ENCODE peak calls at places on chromosomes 5 and 9, in nine cellular contexts. S is cardiac fibroblast, V is heart right ventricle, D is fibroblast of lung, X is choroid plexus epithelial cell, K is psoas muscle, R is tibial nerve, F is Calu3, Z is OCI-LY7. N is an unnamed sample.
A peak's percentile ranks its signal among the peaks of the same experiment; 100 is the strongest.

GRCh38 chr9:112925058-112925641 is 34.5 kb upstream of the SLC46A2 start:
- DNase-seq in D (peak; percentile 13), X (peak; percentile 49), V (no peak), R (no peak), K (no peak), Z (no peak), F (peak; percentile 21), S (peak; percentile 55), N (no peak)

GRCh38 chr5:156913719-156914370 is 49.2 kb downstream of the TIMD4 start:
- DNase-seq in Z (peak; percentile 92), S (no peak), D (no peak), X (no peak), V (no peak), R (no peak), K (no peak), F (no peak), N (no peak)

GRCh38 chr9:34686732-34687131 is 4.3 kb downstream of the CCL19 start:
- DNase-seq in Z (no peak), X (no peak), V (no peak), D (no peak), R (no peak), S (peak; percentile 22), F (no peak), K (no peak), N (no peak)

GRCh38 chr9:126805546-126806262 is 864 bp downstream of the ZBTB43 start:
- DNase-seq in Z (peak; percentile 75), V (peak; percentile 56), K (peak; percentile 83), R (no peak), F (peak; percentile 52), X (peak; percentile 78), D (peak; percentile 43), S (peak; percentile 83), N (no peak)

GRCh38 chr5:98836175-98836574 is 62.7 kb downstream of the RGMB start:
- DNase-seq in V (no peak), F (no peak), D (no peak), Z (no peak), K (no peak), S (no peak), R (no peak), X (no peak), N (no peak)

GRCh38 chr5:157559301-157559700 is 16.3 kb downstream of the ADAM19 start:
- DNase-seq in Z (no peak), V (no peak), F (no peak), R (no peak), X (peak; percentile 63), S (peak; percentile 82), K (no peak), D (peak; percentile 64), N (peak; percentile 36)

GRCh38 chr9:127066060-127066774 is 56.2 kb downstream of the ANGPTL2 start:
- DNase-seq in R (no peak), F (no peak), D (peak; percentile 39), Z (no peak), V (no peak), K (no peak), S (peak; percentile 73), X (peak; percentile 76), N (no peak)

GRCh38 chr5:50786073-50786472 is 119.6 kb downstream of the PARP8 start:
- DNase-seq in K (no peak), F (no peak), R (no peak), X (peak; percentile 28), Z (no peak), S (peak; percentile 27), D (no peak), V (no peak), N (no peak)

GRCh38 chr9:89448381-89448780 is 49.5 kb downstream of the SEMA4D start:
- DNase-seq in Z (no peak), K (no peak), F (no peak), X (no peak), R (no peak), S (no peak), V (no peak), D (no peak), N (no peak)

GRCh38 chr5:17443333-17444125 is 54.5 kb upstream of the TAF11L2 start:
- DNase-seq in F (no peak), V (no peak), Z (no peak), D (no peak), S (no peak), K (no peak), X (peak; percentile 18), R (no peak), N (no peak)

GRCh38 chr9:96449522-96449843 is 486 bp upstream of the HABP4 start:
- DNase-seq in F (no peak), V (no peak), K (no peak), X (no peak), S (no peak), R (no peak), Z (no peak), D (no peak), N (no peak)

GRCh38 chr9:96449844-96450612 is at the start of gene HABP4:
- DNase-seq in S (peak; percentile 92), X (peak; percentile 95), K (peak; percentile 97), F (peak; percentile 94), V (peak; percentile 98), D (peak; percentile 89), Z (peak; percentile 97), R (peak; percentile 97), N (peak; percentile 35)

GRCh38 chr9:96457266-96457665 is 7.3 kb downstream of the HABP4 start:
- DNase-seq in V (no peak), D (no peak), Z (no peak), F (no peak), X (peak; percentile 39), K (no peak), S (no peak), R (no peak), N (no peak)

GRCh38 chr9:96450613-96451544 is 910 bp downstream of the HABP4 start:
- DNase-seq in Z (peak; percentile 25), S (peak; percentile 29), X (peak; percentile 80), K (peak; percentile 19), V (peak; percentile 32), F (peak; percentile 17), D (peak; percentile 35), R (no peak), N (no peak)

DNA sequence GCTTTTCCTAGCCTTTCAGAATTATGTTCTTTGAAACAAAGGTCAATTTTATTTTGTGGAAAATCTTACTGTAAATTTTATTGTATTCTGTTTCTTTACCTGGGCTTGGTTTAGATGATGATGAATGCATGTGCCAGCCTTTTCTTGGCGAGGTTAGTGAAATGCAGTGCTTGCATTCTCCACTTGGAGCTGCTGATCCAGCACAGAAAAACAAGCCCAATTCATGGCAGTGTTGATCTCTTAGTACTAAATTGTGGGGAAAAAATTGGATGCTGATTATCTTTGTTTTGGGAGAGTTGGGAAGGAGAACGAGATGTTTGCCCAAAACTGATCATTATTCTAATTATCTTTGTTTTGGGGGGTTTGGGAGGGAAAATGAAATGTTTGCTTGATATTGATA is 3.7 kb downstream of the HABP4 start:
- DNase-seq in V (no peak), X (peak; percentile 77), R (no peak), F (no peak), S (peak; percentile 56), Z (peak; percentile 17), K (no peak), D (peak; percentile 47), N (no peak)
- TF ChIP-seq CTCF in V (peak; percentile 63), X (peak; percentile 87), R (peak; percentile 55), F (no peak), S (peak; percentile 64), Z (peak; percentile 63), K (peak; percentile 43), D (peak; percentile 77), N (peak; percentile 49)

GRCh38 chr9:114433720-114434255 is 46.0 kb upstream of the AKNA start:
- DNase-seq in D (no peak), V (no peak), S (no peak), F (no peak), R (no peak), X (no peak), Z (peak; percentile 40), K (no peak), N (no peak)

GRCh38 chr9:114432323-114433067 is 44.7 kb upstream of the AKNA start:
- DNase-seq in V (no peak), S (no peak), K (no peak), F (no peak), R (no peak), D (no peak), Z (no peak), X (no peak), N (no peak)

GRCh38 chr9:114433086-114433485 is 45.3 kb upstream of the AKNA start:
- DNase-seq in F (no peak), K (no peak), R (no peak), S (no peak), V (no peak), Z (no peak), D (no peak), X (no peak), N (no peak)

GRCh38 chr9:114437401-114437893 is 49.7 kb upstream of the AKNA start:
- DNase-seq in V (no peak), S (no peak), K (no peak), F (no peak), R (no peak), X (no peak), Z (no peak), D (no peak), N (no peak)

GRCh38 chr9:114434878-114435311 is 47.1 kb upstream of the AKNA start:
- DNase-seq in S (peak; percentile 56), K (no peak), V (no peak), X (peak; percentile 64), D (peak; percentile 23), R (no peak), F (peak; percentile 34), Z (peak; percentile 57), N (no peak)
- TF ChIP-seq CTCF in S (peak; percentile 74), K (no peak), V (peak; percentile 59), X (peak; percentile 84), D (peak; percentile 67), R (no peak), F (peak; percentile 33), Z (peak; percentile 78), N (peak; percentile 91)

GRCh38 chr5:75167345-75167744 is 69.3 kb downstream of the ANKRD31 start:
- DNase-seq in K (no peak), Z (no peak), V (no peak), D (no peak), F (no peak), S (peak; percentile 10), R (no peak), X (peak; percentile 12), N (no peak)
- TF ChIP-seq CTCF in K (no peak), Z (peak; percentile 38), V (no peak), D (no peak), F (peak; percentile 39), S (peak; percentile 29), R (no peak), X (peak; percentile 38), N (no peak)

GRCh38 chr5:149851211-149851610 is 93.4 kb downstream of the PDE6A start:
- DNase-seq in D (no peak), V (no peak), K (no peak), S (no peak), X (no peak), Z (no peak), F (no peak), R (no peak), N (no peak)

GRCh38 chr5:149847611-149848010 is 97.0 kb downstream of the PDE6A start:
- DNase-seq in F (no peak), S (no peak), X (no peak), Z (no peak), R (no peak), V (no peak), D (no peak), K (no peak), N (no peak)

GRCh38 chr5:149853019-149853648 is 91.5 kb downstream of the PDE6A start:
- DNase-seq in F (peak; percentile 79), Z (peak; percentile 66), S (peak; percentile 87), K (peak; percentile 70), V (peak; percentile 61), R (peak; percentile 83), X (peak; percentile 92), D (peak; percentile 68), N (no peak)

GRCh38 chr5:149849280-149849985 is 95.2 kb downstream of the PDE6A start:
- DNase-seq in R (no peak), D (no peak), Z (no peak), V (no peak), F (no peak), S (no peak), X (no peak), K (no peak), N (no peak)

GRCh38 chr5:149849990-149850910 is 94.3 kb downstream of the PDE6A start:
- DNase-seq in F (no peak), K (no peak), V (no peak), Z (no peak), R (no peak), X (no peak), D (no peak), S (no peak), N (no peak)
- TF ChIP-seq CTCF in F (no peak), K (no peak), V (no peak), Z (no peak), R (no peak), X (no peak), D (no peak), S (no peak), N (no peak)

N was measured in keratinocyte.